ENCODE peak calls at places on chromosomes 3 and 15, in eight cellular contexts. One of them, this sample, is unnamed.

GRCh38 chr3:133935843-133936825 is 40.5 kb upstream of the RAB6B start:
- DNase-seq in activated T-helper 1 cell treated with anti-CD3 and anti-CD28 coated beads, Interleukin-2, amount 50 U/mL, for 16 hours: no peak
- DNase-seq in COR-L47: no peak
- DNase-seq in astrocyte of the spinal cord: no peak
- DNase-seq in hippocampal formation: no peak
- DNase-seq in brain microvascular endothelial cell: no peak
- DNase-seq in HT1080: no peak
- DNase-seq in mucosa of gallbladder: peak; percentile 6
- DNase-seq in this sample: no peak

GRCh38 chr3:65569845-65570405 is 468.8 kb downstream of the MAGI1 start:
- DNase-seq in activated T-helper 1 cell treated with anti-CD3 and anti-CD28 coated beads, Interleukin-2, amount 50 U/mL, for 16 hours: no peak
- DNase-seq in COR-L47: no peak
- DNase-seq in astrocyte of the spinal cord: no peak
- DNase-seq in hippocampal formation: no peak
- DNase-seq in brain microvascular endothelial cell: no peak
- DNase-seq in HT1080: no peak
- DNase-seq in mucosa of gallbladder: no peak
- DNase-seq in this sample: no peak

GRCh38 chr3:55718475-55718874 is 231.4 kb upstream of the WNT5A start:
- DNase-seq in activated T-helper 1 cell treated with anti-CD3 and anti-CD28 coated beads, Interleukin-2, amount 50 U/mL, for 16 hours: no peak
- DNase-seq in COR-L47: no peak
- DNase-seq in astrocyte of the spinal cord: peak; percentile 56
- DNase-seq in hippocampal formation: no peak
- DNase-seq in brain microvascular endothelial cell: no peak
- DNase-seq in HT1080: peak; percentile 20
- DNase-seq in mucosa of gallbladder: no peak
- DNase-seq in this sample: no peak

GRCh38 chr3:99128740-99129505 is 227.4 kb upstream of the DCBLD2 start:
- DNase-seq in activated T-helper 1 cell treated with anti-CD3 and anti-CD28 coated beads, Interleukin-2, amount 50 U/mL, for 16 hours: no peak
- DNase-seq in COR-L47: no peak
- DNase-seq in astrocyte of the spinal cord: peak; percentile 96
- DNase-seq in hippocampal formation: no peak
- DNase-seq in brain microvascular endothelial cell: peak; percentile 96
- DNase-seq in HT1080: peak; percentile 94
- DNase-seq in mucosa of gallbladder: no peak
- DNase-seq in this sample: no peak

GRCh38 chr3:15693340-15693739 is 91.8 kb downstream of the BTD start:
- DNase-seq in activated T-helper 1 cell treated with anti-CD3 and anti-CD28 coated beads, Interleukin-2, amount 50 U/mL, for 16 hours: no peak
- DNase-seq in COR-L47: no peak
- DNase-seq in astrocyte of the spinal cord: peak; percentile 16
- DNase-seq in hippocampal formation: no peak
- DNase-seq in brain microvascular endothelial cell: no peak
- DNase-seq in HT1080: no peak
- DNase-seq in mucosa of gallbladder: no peak
- DNase-seq in this sample: no peak

GRCh38 chr3:193552911-193553310 is 1.8 kb downstream of the ATP13A4 start:
- DNase-seq in activated T-helper 1 cell treated with anti-CD3 and anti-CD28 coated beads, Interleukin-2, amount 50 U/mL, for 16 hours: no peak
- DNase-seq in COR-L47: peak; percentile 38
- DNase-seq in astrocyte of the spinal cord: no peak
- DNase-seq in hippocampal formation: no peak
- DNase-seq in brain microvascular endothelial cell: no peak
- DNase-seq in HT1080: no peak
- DNase-seq in mucosa of gallbladder: no peak
- DNase-seq in this sample: no peak

GRCh38 chr3:37492977-37493471 is 318.6 kb upstream of the LRRFIP2 start:
- DNase-seq in activated T-helper 1 cell treated with anti-CD3 and anti-CD28 coated beads, Interleukin-2, amount 50 U/mL, for 16 hours: no peak
- DNase-seq in COR-L47: no peak
- DNase-seq in astrocyte of the spinal cord: peak; percentile 2
- DNase-seq in hippocampal formation: no peak
- DNase-seq in brain microvascular endothelial cell: no peak
- DNase-seq in HT1080: peak; percentile 11
- DNase-seq in mucosa of gallbladder: no peak
- DNase-seq in this sample: no peak

GRCh38 chr15:90895571-90896117 is 7.5 kb upstream of the MAN2A2 start:
- DNase-seq in activated T-helper 1 cell treated with anti-CD3 and anti-CD28 coated beads, Interleukin-2, amount 50 U/mL, for 16 hours: no peak
- DNase-seq in COR-L47: peak; percentile 64
- DNase-seq in astrocyte of the spinal cord: no peak
- DNase-seq in hippocampal formation: peak; percentile 71
- DNase-seq in brain microvascular endothelial cell: no peak
- DNase-seq in HT1080: no peak
- DNase-seq in mucosa of gallbladder: no peak
- DNase-seq in this sample: no peak